ENCODE peak calls at places on chromosome 16, in five cellular contexts. One of them, this sample, is unnamed.

GRCh38 chr16:3235856-3236669 is 1.1 kb upstream of the ZNF200 start:
- DNase-seq in Peyer's patch: peak; percentile 74
- DNase-seq in vagina: no peak
- DNase-seq in body of pancreas: no peak
- DNase-seq in tibial nerve: no peak
- DNase-seq in this sample: peak; percentile 91

GRCh38 chr16:24145927-24146326 is 110.2 kb upstream of the CACNG3 start:
- DNase-seq in Peyer's patch: no peak
- DNase-seq in vagina: no peak
- DNase-seq in body of pancreas: no peak
- DNase-seq in tibial nerve: no peak
- DNase-seq in this sample: no peak

GRCh38 chr16:84485255-84486010 is 19.0 kb downstream of the MEAK7 start:
- DNase-seq in Peyer's patch: no peak
- DNase-seq in vagina: peak; percentile 77
- DNase-seq in body of pancreas: no peak
- DNase-seq in tibial nerve: no peak
- DNase-seq in this sample: peak; percentile 7

GRCh38 chr16:77888786-77889185 is 100.4 kb downstream of the VAT1L start:
- DNase-seq in Peyer's patch: no peak
- DNase-seq in vagina: no peak
- DNase-seq in body of pancreas: no peak
- DNase-seq in tibial nerve: no peak
- DNase-seq in this sample: no peak

GRCh38 chr16:50067290-50067853 is 1.6 kb downstream of the HEATR3 start:
- DNase-seq in Peyer's patch: no peak
- DNase-seq in vagina: no peak
- DNase-seq in body of pancreas: no peak
- DNase-seq in tibial nerve: peak; percentile 18
- DNase-seq in this sample: peak; percentile 31

GRCh38 chr16:70735141-70735979 is 49.5 kb upstream of the MTSS2 start:
- DNase-seq in Peyer's patch: no peak
- DNase-seq in vagina: no peak
- DNase-seq in body of pancreas: no peak
- DNase-seq in tibial nerve: peak; percentile 30
- DNase-seq in this sample: no peak

GRCh38 chr16:24156777-24157176 is 99.4 kb upstream of the CACNG3 start:
- DNase-seq in Peyer's patch: no peak
- DNase-seq in vagina: no peak
- DNase-seq in body of pancreas: no peak
- DNase-seq in tibial nerve: no peak
- DNase-seq in this sample: no peak

GRCh38 chr16:56192644-56192960 is 1.3 kb downstream of the GNAO1 start:
- DNase-seq in Peyer's patch: no peak
- DNase-seq in vagina: no peak
- DNase-seq in body of pancreas: no peak
- DNase-seq in tibial nerve: no peak
- DNase-seq in this sample: no peak

GRCh38 chr16:50442221-50442620 is 73.4 kb upstream of the BRD7 start:
- DNase-seq in Peyer's patch: peak; percentile 42
- DNase-seq in vagina: no peak
- DNase-seq in body of pancreas: no peak
- DNase-seq in tibial nerve: no peak
- DNase-seq in this sample: no peak

GRCh38 chr16:68961778-68962402 is 118.6 kb downstream of the TANGO6 start:
- DNase-seq in Peyer's patch: no peak
- DNase-seq in vagina: no peak
- DNase-seq in body of pancreas: no peak
- DNase-seq in tibial nerve: no peak
- DNase-seq in this sample: no peak

GRCh38 chr16:89378947-89379771 is 111.2 kb downstream of the ANKRD11 start:
- DNase-seq in Peyer's patch: no peak
- DNase-seq in vagina: no peak
- DNase-seq in body of pancreas: no peak
- DNase-seq in tibial nerve: no peak
- DNase-seq in this sample: no peak

GRCh38 chr16:59701987-59702386 is 967.9 kb upstream of the GOT2 start:
- DNase-seq in Peyer's patch: no peak
- DNase-seq in vagina: no peak
- DNase-seq in body of pancreas: no peak
- DNase-seq in tibial nerve: no peak
- DNase-seq in this sample: no peak

GRCh38 chr16:10578474-10579316 is 1.7 kb downstream of the EMP2 start:
- DNase-seq in Peyer's patch: peak; percentile 53
- DNase-seq in vagina: no peak
- DNase-seq in body of pancreas: peak; percentile 53
- DNase-seq in tibial nerve: no peak
- DNase-seq in this sample: no peak

GRCh38 chr16:24580665-24581064 is 41.3 kb downstream of the RBBP6 start:
- DNase-seq in Peyer's patch: no peak
- DNase-seq in vagina: no peak
- DNase-seq in body of pancreas: no peak
- DNase-seq in tibial nerve: no peak
- DNase-seq in this sample: no peak

GRCh38 chr16:11079657-11080187 is 135.4 kb downstream of the CLEC16A start:
- DNase-seq in Peyer's patch: no peak
- DNase-seq in vagina: no peak
- DNase-seq in body of pancreas: no peak
- DNase-seq in tibial nerve: no peak
- DNase-seq in this sample: no peak

GRCh38 chr16:20874088-20874581 is 26.0 kb downstream of the DCUN1D3 start:
- DNase-seq in Peyer's patch: no peak
- DNase-seq in vagina: no peak
- DNase-seq in body of pancreas: no peak
- DNase-seq in tibial nerve: no peak
- DNase-seq in this sample: no peak

GRCh38 chr16:68790130-68790761 is 53.1 kb upstream of the TANGO6 start:
- DNase-seq in Peyer's patch: no peak
- DNase-seq in vagina: no peak
- DNase-seq in body of pancreas: peak; percentile 60
- DNase-seq in tibial nerve: peak; percentile 43
- DNase-seq in this sample: no peak

GRCh38 chr16:12324152-12324551 is 347.6 kb downstream of the SNX29 start:
- DNase-seq in Peyer's patch: no peak
- DNase-seq in vagina: no peak
- DNase-seq in body of pancreas: no peak
- DNase-seq in tibial nerve: no peak
- DNase-seq in this sample: no peak

GRCh38 chr16:10577305-10578202 is 2.8 kb downstream of the EMP2 start:
- DNase-seq in Peyer's patch: no peak
- DNase-seq in vagina: no peak
- DNase-seq in body of pancreas: peak; percentile 36
- DNase-seq in tibial nerve: no peak
- DNase-seq in this sample: no peak

GRCh38 chr16:49052846-49053245 is 228.8 kb downstream of the CBLN1 start:
- DNase-seq in Peyer's patch: no peak
- DNase-seq in vagina: peak; percentile 74
- DNase-seq in body of pancreas: no peak
- DNase-seq in tibial nerve: no peak
- DNase-seq in this sample: no peak

GRCh38 chr16:11232852-11233726 is 22.9 kb downstream of the SOCS1 start:
- DNase-seq in Peyer's patch: peak; percentile 93
- DNase-seq in vagina: no peak
- DNase-seq in body of pancreas: no peak
- DNase-seq in tibial nerve: no peak
- DNase-seq in this sample: peak; percentile 93

GRCh38 chr16:72878301-72879269 is 169.3 kb downstream of the ZFHX3 start:
- DNase-seq in Peyer's patch: no peak
- DNase-seq in vagina: no peak
- DNase-seq in body of pancreas: no peak
- DNase-seq in tibial nerve: no peak
- DNase-seq in this sample: no peak

GRCh38 chr16:87185983-87186382 is 131.2 kb downstream of the C16orf95 start:
- DNase-seq in Peyer's patch: no peak
- DNase-seq in vagina: no peak
- DNase-seq in body of pancreas: no peak
- DNase-seq in tibial nerve: no peak
- DNase-seq in this sample: no peak

GRCh38 chr16:265711-266110 is 10.0 kb downstream of the RGS11 start:
- DNase-seq in Peyer's patch: peak; percentile 79
- DNase-seq in vagina: no peak
- DNase-seq in body of pancreas: peak; percentile 35
- DNase-seq in tibial nerve: no peak
- DNase-seq in this sample: no peak

GRCh38 chr16:265002-265529 is 10.7 kb downstream of the RGS11 start:
- DNase-seq in Peyer's patch: no peak
- DNase-seq in vagina: no peak
- DNase-seq in body of pancreas: no peak
- DNase-seq in tibial nerve: no peak
- DNase-seq in this sample: no peak

GRCh38 chr16:264440-264951 is 11.2 kb downstream of the RGS11 start:
- DNase-seq in Peyer's patch: no peak
- DNase-seq in vagina: no peak
- DNase-seq in body of pancreas: no peak
- DNase-seq in tibial nerve: no peak
- DNase-seq in this sample: no peak

GRCh38 chr16:268141-269053 is 7.3 kb downstream of the RGS11 start:
- DNase-seq in Peyer's patch: peak; percentile 90
- DNase-seq in vagina: no peak
- DNase-seq in body of pancreas: peak; percentile 90
- DNase-seq in tibial nerve: no peak
- DNase-seq in this sample: no peak

DNA sequence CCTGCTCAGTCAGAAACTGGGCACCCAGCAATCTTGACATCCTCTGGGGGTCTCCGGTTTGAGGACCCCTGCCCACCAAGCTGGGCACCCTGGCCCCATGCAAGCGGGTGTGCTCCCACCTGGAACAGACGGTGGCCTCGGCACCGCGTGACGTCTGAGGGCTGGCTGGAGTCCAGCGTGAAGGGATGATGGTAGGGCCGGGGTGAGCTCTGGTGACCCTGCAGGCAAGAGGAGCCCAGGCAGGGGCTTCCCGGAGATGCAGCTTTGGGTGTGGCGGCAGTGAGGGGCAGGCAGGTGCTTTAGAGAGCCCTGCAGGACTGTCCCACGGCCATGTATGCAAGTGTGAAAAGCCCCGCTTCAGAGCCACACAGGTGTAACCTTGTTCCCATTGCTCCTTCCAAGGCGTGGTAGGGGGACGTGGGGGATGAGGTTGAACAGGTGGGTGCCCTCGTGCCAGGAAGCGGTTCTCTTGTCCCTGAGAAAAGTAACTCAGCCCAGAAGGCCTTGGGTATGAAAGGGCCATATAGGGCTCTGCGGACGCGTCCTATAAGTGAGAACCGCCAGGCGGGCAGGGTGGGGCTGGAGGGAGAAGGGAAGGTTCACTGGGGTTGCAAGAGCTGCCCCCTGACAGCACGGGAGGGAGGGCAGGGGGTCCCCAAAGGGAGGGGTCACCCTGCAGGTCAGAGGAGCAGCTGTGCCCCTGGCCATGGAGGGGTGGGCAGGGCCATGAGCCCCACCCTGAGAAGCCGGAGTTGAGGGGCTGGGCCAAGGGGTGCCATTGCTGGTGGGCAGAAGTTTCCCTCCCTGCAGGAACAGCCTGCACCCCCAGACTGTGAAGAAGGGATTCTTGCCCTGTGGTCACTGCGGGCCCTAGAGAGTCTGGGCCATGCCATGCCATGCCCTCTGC is 9.2 kb downstream of the RGS11 start:
- DNase-seq in Peyer's patch: no peak
- DNase-seq in vagina: no peak
- DNase-seq in body of pancreas: peak; percentile 23
- DNase-seq in tibial nerve: no peak
- DNase-seq in this sample: peak; percentile 56
- TF ChIP-seq POLR2A in Peyer's patch: no peak
- TF ChIP-seq POLR2A in vagina: no peak
- TF ChIP-seq POLR2A in body of pancreas: no peak
- TF ChIP-seq POLR2A in tibial nerve: no peak
- TF ChIP-seq POLR2A in this sample: no peak

GRCh38 chr16:57590654-57591085 is 37.8 kb upstream of the ADGRG1 start:
- DNase-seq in Peyer's patch: no peak
- DNase-seq in vagina: no peak
- DNase-seq in body of pancreas: no peak
- DNase-seq in tibial nerve: no peak
- DNase-seq in this sample: no peak

GRCh38 chr16:57592591-57593003 is 35.8 kb upstream of the ADGRG1 start:
- DNase-seq in Peyer's patch: peak; percentile 80
- DNase-seq in vagina: no peak
- DNase-seq in body of pancreas: no peak
- DNase-seq in tibial nerve: no peak
- DNase-seq in this sample: peak; percentile 89

GRCh38 chr16:57593021-57593420 is 35.4 kb upstream of the ADGRG1 start:
- DNase-seq in Peyer's patch: no peak
- DNase-seq in vagina: peak; percentile 80
- DNase-seq in body of pancreas: no peak
- DNase-seq in tibial nerve: no peak
- DNase-seq in this sample: no peak

GRCh38 chr16:57591870-57592485 is 36.5 kb upstream of the ADGRG1 start:
- DNase-seq in Peyer's patch: peak; percentile 37
- DNase-seq in vagina: peak; percentile 44
- DNase-seq in body of pancreas: no peak
- DNase-seq in tibial nerve: no peak
- DNase-seq in this sample: no peak

DNA sequence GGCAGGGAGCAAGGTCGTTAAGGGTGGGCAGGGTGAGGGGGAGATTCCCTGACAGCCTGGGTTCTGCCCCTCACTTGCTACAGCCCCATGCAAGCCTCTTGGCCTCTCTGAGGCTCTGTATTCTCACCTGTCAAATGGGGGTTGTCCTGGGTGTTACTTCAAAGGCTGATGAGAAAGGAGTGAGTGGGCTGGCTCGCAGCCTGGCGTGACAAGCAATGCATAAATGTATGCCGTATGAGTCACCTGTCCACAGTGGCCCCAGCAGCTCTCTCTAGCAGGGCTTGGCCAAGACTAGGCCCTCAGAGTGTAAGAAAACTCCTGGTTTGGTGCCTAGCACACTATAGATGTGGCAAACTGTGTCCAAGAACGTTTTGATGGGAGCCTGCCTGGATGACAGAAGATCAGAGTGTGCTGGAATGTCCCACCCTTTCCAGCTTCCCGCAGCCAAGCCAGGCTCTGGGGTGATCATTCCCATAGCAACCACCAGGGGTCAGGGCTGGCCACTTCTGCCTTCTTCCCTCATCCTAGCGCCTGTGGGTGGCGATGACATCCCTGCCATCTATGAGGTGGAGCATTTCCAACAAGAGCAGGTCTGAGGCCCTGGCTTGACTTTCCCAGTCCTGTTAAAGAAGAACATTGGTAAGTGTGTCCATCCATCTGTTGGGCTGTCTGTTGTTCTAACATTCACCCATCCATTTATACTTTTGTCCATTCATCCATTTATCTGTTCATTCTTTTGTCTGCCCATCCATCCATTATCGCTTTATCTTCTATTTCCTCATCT is 37.2 kb upstream of the ADGRG1 start:
- DNase-seq in Peyer's patch: peak; percentile 85
- DNase-seq in vagina: peak; percentile 80
- DNase-seq in body of pancreas: peak; percentile 83
- DNase-seq in tibial nerve: peak; percentile 63
- DNase-seq in this sample: peak; percentile 89
- H3K4me3 ChIP-seq in Peyer's patch: no peak overlapping the region
- H3K4me3 ChIP-seq in vagina: no peak overlapping the region
- H3K4me3 ChIP-seq in body of pancreas: no peak overlapping the region
- H3K4me3 ChIP-seq in tibial nerve: no peak overlapping the region
- H3K4me3 ChIP-seq in this sample: no peak overlapping the region

GRCh38 chr16:85619089-85619850 is 6.1 kb downstream of the GSE1 start:
- DNase-seq in Peyer's patch: no peak
- DNase-seq in vagina: no peak
- DNase-seq in body of pancreas: no peak
- DNase-seq in tibial nerve: no peak
- DNase-seq in this sample: no peak
- TF ChIP-seq POLR2A in Peyer's patch: no peak
- TF ChIP-seq POLR2A in vagina: no peak
- TF ChIP-seq POLR2A in body of pancreas: no peak
- TF ChIP-seq POLR2A in tibial nerve: no peak
- TF ChIP-seq POLR2A in this sample: no peak

GRCh38 chr16:66705790-66706505 is 9.4 kb upstream of the CMTM4 start:
- DNase-seq in Peyer's patch: peak; percentile 74
- DNase-seq in vagina: no peak
- DNase-seq in body of pancreas: peak; percentile 42
- DNase-seq in tibial nerve: peak; percentile 41
- DNase-seq in this sample: peak; percentile 75
- H3K4me3 ChIP-seq in Peyer's patch: no peak overlapping the region
- H3K4me3 ChIP-seq in vagina: no peak overlapping the region
- H3K4me3 ChIP-seq in body of pancreas: no peak overlapping the region
- H3K4me3 ChIP-seq in tibial nerve: no peak overlapping the region
- H3K4me3 ChIP-seq in this sample: no peak overlapping the region